ENCODE peak calls at places on chromosomes 11 and 22, in six cellular contexts. O, V, N, B, U and A are unnamed samples.

GRCh38 chr11:74685905-74686304 is 45.3 kb downstream of the CHRDL2 start:
- DNase-seq in V (peak), U (no peak), N (no peak), O (no peak), B (peak), A (no peak)

GRCh38 chr22:31102441-31103081 is 4.8 kb downstream of the SELENOM start:
- DNase-seq in N (no peak), O (peak), B (peak), U (peak), V (peak), A (peak)

GRCh38 chr11:57712256-57713150 is at the start of gene TMX2:
- DNase-seq in B (peak), V (peak), O (peak), U (peak), N (peak), A (peak)

GRCh38 chr22:35957589-35957988 is 71.0 kb downstream of the RBFOX2 start:
- DNase-seq in U (no peak), O (no peak), V (no peak), N (no peak), B (no peak), A (no peak)

GRCh38 chr11:37104380-37104779 is 506.3 kb upstream of the RAG2 start:
- DNase-seq in N (no peak), O (no peak), B (no peak), U (no peak), V (no peak), A (peak)

GRCh38 chr11:65066315-65066714 is 8.0 kb upstream of the NAALADL1 start:
- DNase-seq in B (no peak), V (no peak), N (no peak), U (peak), O (no peak), A (no peak)

GRCh38 chr11:95891423-95892177 is 32.3 kb downstream of the MTMR2 start:
- DNase-seq in U (no peak), N (no peak), O (peak), V (no peak), B (no peak), A (peak)

GRCh38 chr11:43718373-43718772 is 37.8 kb downstream of the HSD17B12 start:
- DNase-seq in B (no peak), O (no peak), V (no peak), U (no peak), N (no peak), A (no peak)

GRCh38 chr11:70887428-70887827 is 364.9 kb downstream of the SHANK2 start:
- DNase-seq in B (no peak), U (no peak), N (no peak), O (no peak), V (no peak), A (no peak)

GRCh38 chr22:42685941-42686666 is 34.6 kb downstream of the A4GALT start:
- DNase-seq in O (no peak), B (peak), U (peak), N (no peak), V (peak), A (no peak)

GRCh38 chr11:31813242-31813960 is 2.3 kb upstream of the PAX6 start:
- DNase-seq in U (no peak), V (no peak), B (no peak), N (no peak), O (no peak), A (no peak)

GRCh38 chr22:37746366-37747089 is 49.7 kb downstream of the TRIOBP start:
- DNase-seq in V (no peak), B (no peak), N (peak), O (no peak), U (peak), A (no peak)

GRCh38 chr11:8674859-8675258 is 7.6 kb downstream of the TRIM66 start:
- DNase-seq in B (no peak), V (no peak), U (no peak), O (no peak), N (no peak), A (no peak)

GRCh38 chr22:22167791-22168189 is 76.8 kb upstream of the VPREB1 start:
- DNase-seq in O (no peak), B (no peak), V (no peak), U (no peak), N (no peak), A (no peak)

GRCh38 chr11:63427971-63428508 is 58.5 kb downstream of the SLC22A9 start:
- DNase-seq in B (no peak), U (no peak), O (no peak), N (no peak), V (no peak), A (no peak)

GRCh38 chr11:78138694-78139421 is 568 bp downstream of the ALG8 start:
- DNase-seq in O (peak), N (peak), U (no peak), B (no peak), V (no peak), A (peak)

GRCh38 chr22:30297276-30298004 is 8.1 kb upstream of the CASTOR1 start:
- DNase-seq in O (no peak), N (no peak), V (no peak), U (no peak), B (no peak), A (no peak)

GRCh38 chr11:45026835-45027234 is 76.2 kb upstream of the TP53I11 start:
- DNase-seq in U (no peak), V (no peak), N (peak), O (no peak), B (no peak), A (no peak)

GRCh38 chr11:123430736-123431356 is 777 bp downstream of the GRAMD1B start:
- DNase-seq in U (peak), B (peak), N (peak), O (peak), V (peak), A (no peak)

GRCh38 chr11:130480721-130481140 is 32.3 kb downstream of the ADAMTS15 start:
- DNase-seq in N (no peak), O (peak), B (no peak), V (no peak), U (no peak), A (no peak)

GRCh38 chr22:22927888-22928665 is 40.5 kb downstream of the IGLL5 start:
- DNase-seq in N (no peak), B (no peak), V (no peak), O (no peak), U (no peak), A (no peak)

GRCh38 chr11:127528297-127528696 is 527.7 kb upstream of the KIRREL3 start:
- DNase-seq in B (no peak), U (no peak), N (no peak), V (no peak), O (no peak), A (no peak)

GRCh38 chr11:115920087-115920461 is 415.9 kb upstream of the CADM1 start:
- DNase-seq in O (no peak), U (no peak), N (no peak), V (no peak), B (no peak), A (peak)

GRCh38 chr22:24995649-24996180 is 43.2 kb downstream of the KIAA1671 start:
- DNase-seq in V (no peak), N (no peak), O (no peak), B (no peak), U (no peak), A (no peak)

GRCh38 chr11:19208959-19209568 is 7.3 kb upstream of the CSRP3 start:
- DNase-seq in U (no peak), B (no peak), O (no peak), V (no peak), N (no peak), A (no peak)